ENCODE peak calls at places on chromosome 12, in four cellular contexts. One of them, this sample, is unnamed.
A peak's percentile ranks its signal among the peaks of the same experiment; 100 is the strongest.

GRCh38 chr12:51898937-51899336 is 8.4 kb upstream of the ACVRL1 start:
- DNase-seq in OCI-LY7: no peak
- DNase-seq in HepG2: no peak
- DNase-seq in CD8-positive, alpha-beta T cell: no peak
- DNase-seq in this sample: no peak

GRCh38 chr12:17304503-17305347 is 698.8 kb upstream of the LMO3 start:
- DNase-seq in CD8-positive, alpha-beta T cell: no peak
- DNase-seq in HepG2: no peak
- DNase-seq in OCI-LY7: no peak
- DNase-seq in this sample: no peak

GRCh38 chr12:45168976-45169375 is 46.9 kb upstream of the ANO6 start:
- DNase-seq in OCI-LY7: no peak
- DNase-seq in HepG2: no peak
- DNase-seq in CD8-positive, alpha-beta T cell: no peak
- DNase-seq in this sample: peak; percentile 4

GRCh38 chr12:12466157-12466556 is 96.5 kb downstream of the DUSP16 start:
- DNase-seq in HepG2: no peak
- DNase-seq in OCI-LY7: no peak
- DNase-seq in CD8-positive, alpha-beta T cell: peak; percentile 48
- DNase-seq in this sample: peak; percentile 55

GRCh38 chr12:6280053-6280469 is 30.4 kb upstream of the PLEKHG6 start:
- DNase-seq in OCI-LY7: no peak
- DNase-seq in CD8-positive, alpha-beta T cell: no peak
- DNase-seq in HepG2: peak; percentile 93
- DNase-seq in this sample: peak; percentile 53

GRCh38 chr12:113161415-113162016 is 12.0 kb downstream of the CFAP73 start:
- DNase-seq in CD8-positive, alpha-beta T cell: no peak
- DNase-seq in HepG2: no peak
- DNase-seq in OCI-LY7: peak; percentile 99
- DNase-seq in this sample: no peak

GRCh38 chr12:94074216-94074969 is 74.0 kb upstream of the PLXNC1 start:
- DNase-seq in OCI-LY7: no peak
- DNase-seq in CD8-positive, alpha-beta T cell: no peak
- DNase-seq in HepG2: no peak
- DNase-seq in this sample: no peak

GRCh38 chr12:47302111-47302597 is 222.4 kb upstream of the AMIGO2 start:
- DNase-seq in HepG2: no peak
- DNase-seq in OCI-LY7: peak; percentile 19
- DNase-seq in CD8-positive, alpha-beta T cell: no peak
- DNase-seq in this sample: no peak

GRCh38 chr12:109182041-109182839 is 65.9 kb downstream of the ACACB start:
- DNase-seq in HepG2: no peak
- DNase-seq in OCI-LY7: no peak
- DNase-seq in CD8-positive, alpha-beta T cell: no peak
- DNase-seq in this sample: no peak

GRCh38 chr12:101165319-101165718 is 44.7 kb downstream of the SLC5A8 start:
- DNase-seq in HepG2: no peak
- DNase-seq in OCI-LY7: no peak
- DNase-seq in CD8-positive, alpha-beta T cell: no peak
- DNase-seq in this sample: no peak

GRCh38 chr12:127162307-127162706 is 1104.7 kb upstream of the TMEM132C start:
- DNase-seq in HepG2: no peak
- DNase-seq in OCI-LY7: no peak
- DNase-seq in CD8-positive, alpha-beta T cell: no peak
- DNase-seq in this sample: no peak

GRCh38 chr12:57574795-57575194 is 16.2 kb upstream of the PIP4K2C start:
- DNase-seq in OCI-LY7: no peak
- DNase-seq in CD8-positive, alpha-beta T cell: no peak
- DNase-seq in HepG2: no peak
- DNase-seq in this sample: no peak

GRCh38 chr12:120759591-120760348 is 34.1 kb downstream of the ACADS start:
- DNase-seq in OCI-LY7: peak; percentile 85
- DNase-seq in CD8-positive, alpha-beta T cell: no peak
- DNase-seq in HepG2: no peak
- DNase-seq in this sample: no peak

GRCh38 chr12:23548742-23549141 is 400.7 kb downstream of the SOX5 start:
- DNase-seq in OCI-LY7: no peak
- DNase-seq in HepG2: no peak
- DNase-seq in CD8-positive, alpha-beta T cell: no peak
- DNase-seq in this sample: no peak

GRCh38 chr12:103301642-103302620 is 193.8 kb downstream of the C12orf42 start:
- DNase-seq in OCI-LY7: no peak
- DNase-seq in HepG2: no peak
- DNase-seq in CD8-positive, alpha-beta T cell: no peak
- DNase-seq in this sample: no peak

GRCh38 chr12:52086366-52086765 is 6.9 kb downstream of the SMIM41 start:
- DNase-seq in CD8-positive, alpha-beta T cell: no peak
- DNase-seq in HepG2: no peak
- DNase-seq in OCI-LY7: no peak
- DNase-seq in this sample: peak; percentile 37

DNA sequence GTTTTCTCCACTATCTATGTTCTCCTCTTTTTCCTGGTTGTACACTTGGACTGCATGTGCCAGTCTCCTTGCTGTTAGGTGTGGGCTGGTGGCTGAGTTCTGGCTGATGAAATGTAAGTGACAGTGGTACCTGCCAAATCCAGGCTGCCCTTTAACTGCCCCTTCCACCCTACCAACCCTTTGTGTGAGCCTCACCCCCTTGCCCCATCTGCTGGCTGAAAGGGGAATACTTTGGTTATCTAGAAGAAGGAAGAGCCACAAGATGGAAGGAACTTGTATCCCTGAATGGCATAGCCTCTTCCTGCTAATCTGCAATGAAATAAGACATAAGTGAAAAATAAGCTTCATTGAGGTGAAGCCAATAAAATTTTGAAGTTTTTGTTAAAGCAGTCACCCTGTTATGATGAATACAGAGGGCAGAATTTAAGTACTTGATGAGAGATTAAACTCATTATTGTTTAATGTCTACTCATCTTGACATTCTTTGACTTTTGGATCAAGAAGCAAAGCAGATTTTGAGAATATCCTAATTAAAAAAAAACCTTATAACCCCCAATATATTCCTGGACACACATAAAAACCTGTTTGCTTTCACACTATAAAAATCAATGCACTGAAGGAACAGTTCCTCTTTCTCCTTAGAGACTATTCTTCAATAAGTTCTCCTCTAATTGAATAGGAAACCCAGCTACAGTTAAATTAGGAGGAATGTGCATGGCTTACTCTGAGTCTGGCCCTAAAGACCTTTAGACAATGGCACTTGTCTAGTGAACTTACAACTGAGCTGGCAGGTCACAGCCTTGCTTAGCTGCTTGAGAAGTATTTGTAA is 262.6 kb upstream of the BTG1 start:
- DNase-seq in CD8-positive, alpha-beta T cell: peak; percentile 12
- DNase-seq in OCI-LY7: peak; percentile 81
- DNase-seq in HepG2: peak; percentile 4
- DNase-seq in this sample: peak; percentile 44
- H3K4me1 ChIP-seq in CD8-positive, alpha-beta T cell: peaks cover 30% of the 10 kb centered on the region
- H3K4me1 ChIP-seq in OCI-LY7: peaks cover 52% of the 10 kb centered on the region
- H3K4me1 ChIP-seq in HepG2: no peaks in the 10 kb centered on the region
- H3K4me1 ChIP-seq in this sample: peaks cover 2% of the 10 kb centered on the region

DNA sequence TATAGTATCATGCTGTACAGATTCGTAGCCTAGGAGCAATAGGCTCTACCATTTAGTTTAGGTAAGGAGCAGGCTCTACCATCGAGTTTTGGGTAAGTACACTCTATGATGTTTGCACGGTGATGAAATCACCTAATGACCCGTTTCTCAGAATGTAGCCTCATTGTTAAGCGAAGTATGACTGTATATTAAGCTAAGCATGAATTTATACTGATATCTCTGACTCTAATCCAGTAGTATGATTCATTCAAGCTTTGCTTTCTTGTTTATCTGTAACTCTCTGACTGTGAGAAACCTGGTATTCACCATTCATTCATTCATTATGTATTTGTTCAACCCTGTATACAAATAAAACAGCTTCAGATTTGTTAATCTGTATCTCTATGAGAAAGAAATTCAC is 283.9 kb upstream of the PRICKLE1 start:
- DNase-seq in HepG2: no peak
- DNase-seq in CD8-positive, alpha-beta T cell: no peak
- DNase-seq in OCI-LY7: no peak
- DNase-seq in this sample: no peak
- H3K27ac ChIP-seq in HepG2: no peak overlapping the region
- H3K27ac ChIP-seq in CD8-positive, alpha-beta T cell: no peak overlapping the region
- H3K27ac ChIP-seq in OCI-LY7: no peak overlapping the region
- H3K27ac ChIP-seq in this sample: no peak overlapping the region

GRCh38 chr12:124743479-124744272 is 120.0 kb downstream of the SCARB1 start:
- DNase-seq in CD8-positive, alpha-beta T cell: no peak
- DNase-seq in OCI-LY7: no peak
- DNase-seq in HepG2: no peak
- DNase-seq in this sample: no peak
- H3K4me1 ChIP-seq in CD8-positive, alpha-beta T cell: no peaks in the 10 kb centered on the region
- H3K4me1 ChIP-seq in OCI-LY7: peaks cover 7% of the 10 kb centered on the region
- H3K4me1 ChIP-seq in HepG2: peaks cover 85% of the 10 kb centered on the region
- H3K4me1 ChIP-seq in this sample: peaks cover 3% of the 10 kb centered on the region

GRCh38 chr12:110745632-110746284 is 3.1 kb upstream of the PPP1CC start:
- DNase-seq in OCI-LY7: no peak
- DNase-seq in HepG2: no peak
- DNase-seq in CD8-positive, alpha-beta T cell: no peak
- DNase-seq in this sample: peak; percentile 75

GRCh38 chr12:110744176-110744575 is 1.5 kb upstream of the PPP1CC start:
- DNase-seq in CD8-positive, alpha-beta T cell: no peak
- DNase-seq in HepG2: peak; percentile 69
- DNase-seq in OCI-LY7: no peak
- DNase-seq in this sample: no peak

GRCh38 chr12:110743571-110744093 is 941 bp upstream of the PPP1CC start:
- DNase-seq in CD8-positive, alpha-beta T cell: no peak
- DNase-seq in OCI-LY7: no peak
- DNase-seq in HepG2: no peak
- DNase-seq in this sample: peak; percentile 84

GRCh38 chr12:110746550-110746949 is 3.9 kb upstream of the PPP1CC start:
- DNase-seq in CD8-positive, alpha-beta T cell: no peak
- DNase-seq in OCI-LY7: no peak
- DNase-seq in HepG2: no peak
- DNase-seq in this sample: no peak

DNA sequence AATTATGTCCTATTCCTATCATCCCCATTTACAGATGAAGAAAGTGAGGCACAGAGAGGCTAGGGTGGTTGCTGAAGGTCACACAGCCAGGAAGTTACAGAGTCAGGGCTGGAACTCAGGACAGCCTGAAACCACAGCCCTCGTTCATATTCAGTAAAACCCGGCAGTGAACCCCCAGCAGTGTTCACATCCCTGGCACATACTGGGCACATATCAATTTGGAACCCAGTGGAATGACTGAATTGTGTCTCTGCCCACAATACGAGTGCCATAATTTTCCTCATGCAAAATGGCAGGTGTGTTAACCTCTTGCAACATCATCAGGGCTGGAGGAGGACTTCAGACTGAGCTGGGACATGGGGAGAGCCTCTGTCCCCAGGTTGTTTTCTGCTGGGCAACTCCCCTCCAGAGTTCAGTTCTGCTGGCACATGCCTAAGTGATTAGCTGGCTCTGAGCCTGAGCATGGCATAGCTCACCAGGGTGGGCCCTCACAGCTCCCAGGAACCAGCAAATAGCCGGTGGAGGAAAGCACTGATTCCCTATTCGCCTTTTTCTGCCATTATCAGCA is 2.1 kb upstream of the PPP1CC start:
- DNase-seq in CD8-positive, alpha-beta T cell: no peak
- DNase-seq in OCI-LY7: no peak
- DNase-seq in HepG2: peak; percentile 55
- DNase-seq in this sample: peak; percentile 98
- H3K27ac ChIP-seq in CD8-positive, alpha-beta T cell: no peak overlapping the region
- H3K27ac ChIP-seq in OCI-LY7: no peak overlapping the region
- H3K27ac ChIP-seq in HepG2: no peak overlapping the region
- H3K27ac ChIP-seq in this sample: peak overlapping the region; percentile 65

GRCh38 chr12:116298578-116298977 is 21.1 kb upstream of the MED13L start:
- DNase-seq in OCI-LY7: no peak
- DNase-seq in CD8-positive, alpha-beta T cell: no peak
- DNase-seq in HepG2: no peak
- DNase-seq in this sample: no peak
- H3K4me1 ChIP-seq in OCI-LY7: no peaks in the 10 kb centered on the region
- H3K4me1 ChIP-seq in CD8-positive, alpha-beta T cell: no peaks in the 10 kb centered on the region
- H3K4me1 ChIP-seq in HepG2: no peaks in the 10 kb centered on the region
- H3K4me1 ChIP-seq in this sample: no peaks in the 10 kb centered on the region

DNA sequence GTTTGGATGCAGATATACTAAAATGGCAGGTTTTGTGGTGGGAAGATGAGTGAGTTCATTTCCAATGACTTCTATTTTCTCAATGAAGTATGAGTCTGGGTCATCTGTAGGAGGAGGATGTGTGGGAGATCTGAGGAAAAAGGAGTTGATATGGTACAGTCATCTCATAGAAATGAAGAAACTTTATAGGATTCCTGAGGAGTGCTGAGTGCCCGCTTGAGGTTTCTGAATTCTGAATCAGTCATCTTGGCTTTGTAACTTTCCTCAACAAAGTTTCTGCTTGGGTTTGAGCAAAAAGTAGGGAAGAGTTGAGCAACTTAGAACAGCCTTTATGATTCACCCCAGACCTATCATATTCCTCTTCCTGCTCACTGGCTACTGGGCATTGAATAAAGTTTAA is 284.9 kb downstream of the DUSP6 start:
- DNase-seq in OCI-LY7: no peak
- DNase-seq in HepG2: no peak
- DNase-seq in CD8-positive, alpha-beta T cell: no peak
- DNase-seq in this sample: no peak
- H3K27ac ChIP-seq in OCI-LY7: no peak overlapping the region
- H3K27ac ChIP-seq in HepG2: no peak overlapping the region
- H3K27ac ChIP-seq in CD8-positive, alpha-beta T cell: no peak overlapping the region
- H3K27ac ChIP-seq in this sample: no peak overlapping the region

This sample was measured in small intestine.